ENCODE peak calls at places on chromosome 19, in nine cellular contexts. C is psoas muscle, P is Peyer's patch, U is adrenal gland, E is body of pancreas, S is stomach, R is left lung, W is GM23338, V is iPS DF 6.9. F is an unnamed sample.
A peak's percentile ranks its signal among the peaks of the same experiment; 100 is the strongest.

GRCh38 chr19:7115721-7116120 is 46.2 kb downstream of the ZNF557 start:
- DNase-seq in P (no peak), C (no peak), W (no peak), R (no peak), S (no peak), U (no peak), V (no peak), E (no peak), F (no peak)

GRCh38 chr19:13366529-13367143 is 139.6 kb downstream of the CACNA1A start:
- DNase-seq in R (no peak), S (no peak), V (peak; percentile 7), C (no peak), E (no peak), U (no peak), P (no peak), W (peak; percentile 82), F (no peak)

GRCh38 chr19:34256835-34257558 is 2.6 kb downstream of the GARRE1 start:
- DNase-seq in S (no peak), P (peak; percentile 33), U (no peak), E (no peak), W (no peak), R (no peak), V (no peak), C (no peak), F (no peak)

GRCh38 chr19:970695-971094 is 13.4 kb upstream of the WDR18 start:
- DNase-seq in C (no peak), R (no peak), E (no peak), P (no peak), U (no peak), V (no peak), S (no peak), W (peak; percentile 66), F (no peak)

GRCh38 chr19:55486043-55486970 is 1.3 kb downstream of the NAT14 start:
- DNase-seq in C (peak; percentile 65), R (no peak), V (no peak), P (no peak), W (no peak), U (peak; percentile 68), S (no peak), E (no peak), F (no peak)

GRCh38 chr19:54478677-54479266 is 5.7 kb upstream of the CDC42EP5 start:
- DNase-seq in E (peak; percentile 22), U (no peak), V (peak; percentile 72), C (no peak), W (peak; percentile 93), R (no peak), P (peak; percentile 62), S (no peak), F (no peak)

GRCh38 chr19:51007488-51007887 is 6.1 kb upstream of the KLK8 start:
- DNase-seq in P (no peak), C (no peak), W (no peak), S (no peak), U (no peak), V (no peak), R (no peak), E (no peak), F (no peak)

GRCh38 chr19:55370305-55370988 is at the start of gene IL11:
- DNase-seq in C (no peak), R (no peak), V (no peak), E (no peak), P (no peak), U (no peak), S (no peak), W (no peak), F (no peak)

GRCh38 chr19:35995655-35995993 is 636 bp downstream of the SDHAF1 start:
- DNase-seq in E (peak; percentile 58), V (no peak), W (peak; percentile 85), U (peak; percentile 36), P (peak; percentile 67), C (peak; percentile 76), S (no peak), R (no peak), F (peak; percentile 49)

GRCh38 chr19:12841094-12841493 is 2.8 kb downstream of the MAST1 start:
- DNase-seq in R (no peak), W (peak; percentile 100), E (peak; percentile 22), V (peak; percentile 94), P (no peak), C (peak; percentile 53), S (no peak), U (peak; percentile 32), F (no peak)

GRCh38 chr19:41795031-41795461 is 1.3 kb upstream of the CEACAM3 start:
- DNase-seq in U (peak; percentile 57), R (no peak), V (peak; percentile 48), C (no peak), S (peak; percentile 65), W (peak; percentile 87), E (peak; percentile 57), P (peak; percentile 84), F (no peak)

GRCh38 chr19:38736036-38736412 is 8.2 kb downstream of the CAPN12 start:
- DNase-seq in V (no peak), E (peak; percentile 68), C (peak; percentile 74), P (peak; percentile 83), S (peak; percentile 64), U (peak; percentile 75), W (peak; percentile 58), R (no peak), F (no peak)

GRCh38 chr19:50352242-50352641 is 13.2 kb downstream of the NAPSA start:
- DNase-seq in W (no peak), V (no peak), U (no peak), P (no peak), C (no peak), S (no peak), E (no peak), R (no peak), F (no peak)

GRCh38 chr19:16654151-16654550 is 5.8 kb downstream of the SMIM7 start:
- DNase-seq in C (no peak), U (no peak), P (no peak), E (no peak), R (no peak), S (no peak), V (no peak), W (peak; percentile 27), F (no peak)

GRCh38 chr19:55528030-55528801 is 8.7 kb downstream of the SBK2 start:
- DNase-seq in V (no peak), S (no peak), U (no peak), C (no peak), P (no peak), W (no peak), R (no peak), E (no peak), F (no peak)

DNA sequence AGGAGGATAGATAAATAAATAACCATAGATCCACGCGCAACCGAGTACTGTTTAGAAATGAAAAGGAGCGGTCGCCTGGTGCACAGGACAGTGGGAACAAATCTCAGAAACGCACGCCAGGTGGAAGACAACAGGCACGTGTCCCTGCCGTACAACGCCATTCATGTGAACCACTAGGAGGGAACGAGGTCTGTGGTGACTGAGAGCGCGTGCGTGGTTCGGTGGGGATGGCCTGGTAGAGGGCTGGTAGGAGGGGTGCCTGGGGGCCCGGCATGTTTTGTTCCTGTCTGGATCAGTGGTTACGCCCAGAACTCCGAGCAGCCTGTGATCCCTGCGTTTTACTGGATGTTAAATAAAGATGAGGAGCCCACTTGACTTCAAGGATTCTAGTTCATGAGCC is 111.9 kb downstream of the KDM4B start:
- DNase-seq in U (no peak), W (no peak), S (no peak), C (no peak), R (no peak), V (no peak), P (no peak), E (no peak), F (no peak)
- H3K36me3 ChIP-seq in U (no peaks in the 10 kb centered on the region), W (no peaks in the 10 kb centered on the region), S (peaks cover 91% of the 10 kb centered on the region), C (no peaks in the 10 kb centered on the region), R (no peaks in the 10 kb centered on the region), V (peaks cover 19% of the 10 kb centered on the region), P (no peaks in the 10 kb centered on the region), E (peaks cover 8% of the 10 kb centered on the region), F (peaks cover 72% of the 10 kb centered on the region)

GRCh38 chr19:48965806-48966540 is 864 bp downstream of the FTL start:
- DNase-seq in U (peak; percentile 90), W (peak; percentile 93), E (peak; percentile 87), V (no peak), S (peak; percentile 87), P (peak; percentile 96), C (peak; percentile 94), R (peak; percentile 88), F (peak; percentile 94)

GRCh38 chr19:48966541-48967345 is 1.6 kb downstream of the FTL start:
- DNase-seq in U (no peak), R (no peak), W (no peak), C (no peak), P (no peak), V (no peak), S (no peak), E (no peak), F (no peak)

GRCh38 chr19:48968179-48968661 is 3.1 kb downstream of the FTL start:
- DNase-seq in W (no peak), C (no peak), R (no peak), S (no peak), E (no peak), U (no peak), P (no peak), V (no peak), F (no peak)

GRCh38 chr19:48968813-48969218 is 3.7 kb downstream of the FTL start:
- DNase-seq in P (no peak), S (no peak), V (no peak), U (no peak), R (no peak), C (no peak), E (no peak), W (no peak), F (no peak)

GRCh38 chr19:48967346-48968178 is 2.5 kb downstream of the FTL start:
- DNase-seq in P (peak; percentile 62), S (no peak), V (no peak), E (peak; percentile 25), R (peak; percentile 87), U (peak; percentile 69), W (no peak), C (no peak), F (peak; percentile 80)
- H3K27ac ChIP-seq in P (peak overlapping the region; percentile 96), S (peak overlapping the region; percentile 5), V (no peak overlapping the region), E (peak overlapping the region; percentile 89), R (peak overlapping the region; percentile 96), U (peak overlapping the region; percentile 93), W (peak overlapping the region; percentile 55), C (peak overlapping the region; percentile 89), F (peak overlapping the region; percentile 88)

DNA sequence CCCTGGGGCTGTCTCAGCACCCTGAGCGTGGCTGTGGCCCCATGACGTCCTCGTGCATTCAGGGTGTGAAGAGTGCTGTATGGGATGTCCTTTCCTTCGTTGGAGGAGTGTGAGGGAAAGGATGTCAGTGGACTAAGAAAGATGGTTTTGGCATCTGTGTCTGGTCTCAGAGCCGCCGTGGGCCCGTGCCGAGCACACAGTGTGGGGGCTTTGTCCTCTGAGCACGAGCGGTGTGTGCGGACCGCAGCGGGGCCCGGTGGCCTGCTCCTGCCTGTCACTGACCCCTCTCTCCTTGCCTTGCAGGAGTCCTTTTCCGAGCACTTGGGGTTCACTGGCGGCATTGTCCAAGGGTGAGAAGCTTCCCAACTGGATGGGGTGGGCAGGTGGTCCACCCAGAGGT is 63.3 kb upstream of the LDLR start:
- DNase-seq in S (no peak), U (no peak), C (no peak), R (no peak), P (no peak), E (no peak), V (no peak), W (no peak), F (no peak)
- H3K36me3 ChIP-seq in S (peaks cover 100% of the 10 kb centered on the region), U (no peaks in the 10 kb centered on the region), C (peaks cover 7% of the 10 kb centered on the region), R (no peaks in the 10 kb centered on the region), P (no peaks in the 10 kb centered on the region), E (peaks cover 46% of the 10 kb centered on the region), V (peaks cover 79% of the 10 kb centered on the region), W (peaks cover 31% of the 10 kb centered on the region), F (peaks cover 100% of the 10 kb centered on the region)

DNA sequence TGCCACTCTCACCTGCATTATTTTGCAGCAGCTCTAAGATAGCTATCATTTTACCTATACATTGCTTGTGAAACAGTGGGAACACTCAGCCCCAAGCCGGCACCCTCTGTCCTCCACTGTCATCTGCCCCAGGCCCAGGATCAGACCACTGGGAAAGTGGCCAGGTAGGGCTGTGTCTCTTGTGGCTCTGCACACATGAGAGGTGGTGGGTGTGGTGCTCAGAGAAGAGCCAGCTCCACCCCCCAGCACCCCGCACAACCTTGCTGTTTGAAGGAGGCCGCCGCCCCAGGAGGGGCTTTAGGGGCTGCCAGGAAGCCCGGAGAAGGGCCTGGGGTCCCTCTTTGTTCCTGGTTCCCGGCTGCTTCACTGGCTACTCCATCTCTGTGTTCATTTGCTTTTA is 26.6 kb downstream of the PPP1R37 start:
- DNase-seq in V (no peak), S (no peak), U (no peak), W (no peak), E (no peak), P (no peak), C (no peak), R (no peak), F (no peak)
- H3K27ac ChIP-seq in V (no peak overlapping the region), S (no peak overlapping the region), U (no peak overlapping the region), W (no peak overlapping the region), E (no peak overlapping the region), P (no peak overlapping the region), C (no peak overlapping the region), R (no peak overlapping the region), F (no peak overlapping the region)